ENCODE peak calls at places on chromosome 14, in four cellular contexts. One of them, this sample, is unnamed.

GRCh38 chr14:73027546-73027945 is 640 bp upstream of the ZFYVE1 start:
- DNase-seq in MM.1S: no peak
- DNase-seq in GM23338: no peak
- DNase-seq in PC-3: no peak
- DNase-seq in this sample: no peak

GRCh38 chr14:99731536-99732435 is 47.7 kb downstream of the CYP46A1 start:
- DNase-seq in MM.1S: no peak
- DNase-seq in GM23338: no peak
- DNase-seq in PC-3: no peak
- DNase-seq in this sample: no peak

GRCh38 chr14:78440351-78440750 is 270.2 kb downstream of the NRXN3 start:
- DNase-seq in MM.1S: no peak
- DNase-seq in GM23338: peak; percentile 4
- DNase-seq in PC-3: no peak
- DNase-seq in this sample: no peak

GRCh38 chr14:93981874-93982683 is 5.7 kb upstream of the ASB2 start:
- DNase-seq in MM.1S: no peak
- DNase-seq in GM23338: no peak
- DNase-seq in PC-3: no peak
- DNase-seq in this sample: no peak

GRCh38 chr14:95304342-95304741 is 15.4 kb downstream of the CLMN start:
- DNase-seq in MM.1S: no peak
- DNase-seq in GM23338: no peak
- DNase-seq in PC-3: no peak
- DNase-seq in this sample: no peak

GRCh38 chr14:22715890-22716289 is 50.6 kb upstream of the OXA1L start:
- DNase-seq in MM.1S: no peak
- DNase-seq in GM23338: no peak
- DNase-seq in PC-3: no peak
- DNase-seq in this sample: no peak

GRCh38 chr14:81435048-81435577 is 35.0 kb upstream of the STON2 start:
- DNase-seq in MM.1S: no peak
- DNase-seq in GM23338: no peak
- DNase-seq in PC-3: no peak
- DNase-seq in this sample: no peak

GRCh38 chr14:104443391-104444158 is 136.0 kb upstream of the C14orf180 start:
- DNase-seq in MM.1S: no peak
- DNase-seq in GM23338: peak; percentile 72
- DNase-seq in PC-3: no peak
- DNase-seq in this sample: no peak

GRCh38 chr14:64478634-64479250 is 13.4 kb downstream of the AKAP5 start:
- DNase-seq in MM.1S: no peak
- DNase-seq in GM23338: no peak
- DNase-seq in PC-3: peak; percentile 64
- DNase-seq in this sample: no peak

GRCh38 chr14:34707722-34708121 is 6.7 kb downstream of the CFL2 start:
- DNase-seq in MM.1S: no peak
- DNase-seq in GM23338: no peak
- DNase-seq in PC-3: peak; percentile 14
- DNase-seq in this sample: no peak

GRCh38 chr14:64541971-64542838 is 1.7 kb downstream of the HSPA2 start:
- DNase-seq in MM.1S: no peak
- DNase-seq in GM23338: peak; percentile 60
- DNase-seq in PC-3: no peak
- DNase-seq in this sample: no peak

GRCh38 chr14:102848830-102849521 is 71.7 kb downstream of the TRAF3 start:
- DNase-seq in MM.1S: no peak
- DNase-seq in GM23338: no peak
- DNase-seq in PC-3: no peak
- DNase-seq in this sample: no peak

GRCh38 chr14:49428076-49428475 is 158.1 kb downstream of the RPS29 start:
- DNase-seq in MM.1S: no peak
- DNase-seq in GM23338: no peak
- DNase-seq in PC-3: no peak
- DNase-seq in this sample: no peak

GRCh38 chr14:105601360-105602242 is 75.2 kb downstream of the TMEM121 start:
- DNase-seq in MM.1S: no peak
- DNase-seq in GM23338: no peak
- DNase-seq in PC-3: no peak
- DNase-seq in this sample: no peak

GRCh38 chr14:93994919-93995682 is 2.0 kb upstream of the CCDC197 start:
- DNase-seq in MM.1S: no peak
- DNase-seq in GM23338: peak; percentile 67
- DNase-seq in PC-3: peak; percentile 77
- DNase-seq in this sample: no peak

GRCh38 chr14:58401587-58401986 is 5.9 kb downstream of the TOMM20L start:
- DNase-seq in MM.1S: no peak
- DNase-seq in GM23338: peak; percentile 8
- DNase-seq in PC-3: peak; percentile 36
- DNase-seq in this sample: no peak

GRCh38 chr14:22740020-22740419 is 26.5 kb upstream of the OXA1L start:
- DNase-seq in MM.1S: no peak
- DNase-seq in GM23338: no peak
- DNase-seq in PC-3: no peak
- DNase-seq in this sample: no peak

GRCh38 chr14:71716371-71716770 is 215.9 kb upstream of the RGS6 start:
- DNase-seq in MM.1S: no peak
- DNase-seq in GM23338: no peak
- DNase-seq in PC-3: no peak
- DNase-seq in this sample: no peak

GRCh38 chr14:33532581-33532980 is 418.3 kb downstream of the EGLN3 start:
- DNase-seq in MM.1S: no peak
- DNase-seq in GM23338: no peak
- DNase-seq in PC-3: no peak
- DNase-seq in this sample: no peak

GRCh38 chr14:90970167-90970600 is 90.3 kb downstream of the RPS6KA5 start:
- DNase-seq in MM.1S: no peak
- DNase-seq in GM23338: no peak
- DNase-seq in PC-3: peak; percentile 12
- DNase-seq in this sample: peak; percentile 95

DNA sequence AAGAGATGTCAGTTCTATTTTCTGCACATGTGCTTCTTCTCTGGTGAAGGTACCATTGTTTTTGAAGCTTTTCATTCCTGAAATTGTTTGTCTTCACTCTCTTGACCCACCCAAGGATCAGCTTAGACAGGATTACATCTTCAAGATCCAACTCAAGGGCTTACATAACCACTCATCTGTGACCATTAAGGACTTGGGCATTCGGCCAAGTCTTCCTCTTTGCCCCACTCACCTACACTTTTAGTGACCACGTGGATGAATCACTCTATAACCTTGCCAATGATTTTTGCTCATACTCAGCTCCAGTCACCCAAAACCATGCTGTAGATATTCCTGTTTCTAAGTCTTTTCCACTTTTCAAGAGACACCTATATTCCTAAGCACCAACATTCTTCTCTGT is 36.5 kb upstream of the SSTR1 start:
- DNase-seq in MM.1S: no peak
- DNase-seq in GM23338: no peak
- DNase-seq in PC-3: peak; percentile 78
- DNase-seq in this sample: no peak
- TF ChIP-seq EZH2phosphoT487 in MM.1S: no peak
- TF ChIP-seq EZH2phosphoT487 in GM23338: no peak
- TF ChIP-seq EZH2phosphoT487 in PC-3: no peak
- TF ChIP-seq EZH2phosphoT487 in this sample: no peak

GRCh38 chr14:55446833-55447232 is 6.4 kb upstream of the TBPL2 start:
- DNase-seq in MM.1S: no peak
- DNase-seq in GM23338: no peak
- DNase-seq in PC-3: peak; percentile 96
- DNase-seq in this sample: peak; percentile 69
- TF ChIP-seq EZH2phosphoT487 in MM.1S: no peak
- TF ChIP-seq EZH2phosphoT487 in GM23338: no peak
- TF ChIP-seq EZH2phosphoT487 in PC-3: no peak
- TF ChIP-seq EZH2phosphoT487 in this sample: no peak

GRCh38 chr14:26199096-26199495 is 398.7 kb downstream of the NOVA1 start:
- DNase-seq in MM.1S: no peak
- DNase-seq in GM23338: no peak
- DNase-seq in PC-3: no peak
- DNase-seq in this sample: no peak

GRCh38 chr14:26204954-26205479 is 392.8 kb downstream of the NOVA1 start:
- DNase-seq in MM.1S: no peak
- DNase-seq in GM23338: peak; percentile 71
- DNase-seq in PC-3: no peak
- DNase-seq in this sample: no peak

GRCh38 chr14:26199599-26200370 is 398.0 kb downstream of the NOVA1 start:
- DNase-seq in MM.1S: peak; percentile 71
- DNase-seq in GM23338: no peak
- DNase-seq in PC-3: peak; percentile 46
- DNase-seq in this sample: no peak

GRCh38 chr14:26204362-26204953 is 393.4 kb downstream of the NOVA1 start:
- DNase-seq in MM.1S: no peak
- DNase-seq in GM23338: peak; percentile 49
- DNase-seq in PC-3: no peak
- DNase-seq in this sample: no peak

DNA sequence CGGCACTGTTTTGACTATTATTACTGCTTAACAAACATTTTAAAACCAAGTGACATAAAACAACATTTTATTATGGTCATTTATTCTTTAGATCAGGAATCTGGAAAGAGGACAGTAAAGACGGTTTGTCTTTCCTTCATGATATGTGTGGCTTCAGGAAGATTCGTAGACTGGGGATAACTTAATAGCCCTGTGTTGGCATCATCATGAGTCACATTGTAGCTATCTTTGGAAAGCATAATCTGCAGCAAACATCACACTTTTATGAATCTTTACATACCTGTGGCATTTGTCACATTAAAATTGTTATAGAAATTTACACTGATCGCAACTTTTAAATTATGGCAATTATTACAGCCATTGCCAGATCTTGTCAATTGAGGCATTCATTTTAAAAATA is 397.2 kb downstream of the NOVA1 start:
- DNase-seq in MM.1S: no peak
- DNase-seq in GM23338: no peak
- DNase-seq in PC-3: peak; percentile 73
- DNase-seq in this sample: no peak
- TF ChIP-seq EZH2phosphoT487 in MM.1S: no peak
- TF ChIP-seq EZH2phosphoT487 in GM23338: no peak
- TF ChIP-seq EZH2phosphoT487 in PC-3: no peak
- TF ChIP-seq EZH2phosphoT487 in this sample: no peak

GRCh38 chr14:97456958-97457357 is 659.8 kb downstream of the VRK1 start:
- DNase-seq in MM.1S: no peak
- DNase-seq in GM23338: no peak
- DNase-seq in PC-3: peak; percentile 16
- DNase-seq in this sample: no peak

GRCh38 chr14:97462081-97462480 is 664.9 kb downstream of the VRK1 start:
- DNase-seq in MM.1S: no peak
- DNase-seq in GM23338: no peak
- DNase-seq in PC-3: no peak
- DNase-seq in this sample: no peak

GRCh38 chr14:97456497-97456896 is 659.3 kb downstream of the VRK1 start:
- DNase-seq in MM.1S: no peak
- DNase-seq in GM23338: no peak
- DNase-seq in PC-3: no peak
- DNase-seq in this sample: no peak

GRCh38 chr14:97459180-97459579 is 662.0 kb downstream of the VRK1 start:
- DNase-seq in MM.1S: no peak
- DNase-seq in GM23338: peak; percentile 17
- DNase-seq in PC-3: no peak
- DNase-seq in this sample: no peak

GRCh38 chr14:97458302-97459137 is 661.3 kb downstream of the VRK1 start:
- DNase-seq in MM.1S: no peak
- DNase-seq in GM23338: peak; percentile 83
- DNase-seq in PC-3: no peak
- DNase-seq in this sample: no peak
- TF ChIP-seq EZH2phosphoT487 in MM.1S: no peak
- TF ChIP-seq EZH2phosphoT487 in GM23338: no peak
- TF ChIP-seq EZH2phosphoT487 in PC-3: no peak
- TF ChIP-seq EZH2phosphoT487 in this sample: no peak

GRCh38 chr14:67010602-67011001 is 178.6 kb upstream of the GARIN2 start:
- DNase-seq in MM.1S: peak; percentile 26
- DNase-seq in GM23338: no peak
- DNase-seq in PC-3: no peak
- DNase-seq in this sample: no peak
- TF ChIP-seq EZH2phosphoT487 in MM.1S: no peak
- TF ChIP-seq EZH2phosphoT487 in GM23338: no peak
- TF ChIP-seq EZH2phosphoT487 in PC-3: no peak
- TF ChIP-seq EZH2phosphoT487 in this sample: no peak

GRCh38 chr14:36288496-36288895 is 31.9 kb downstream of the MBIP start:
- DNase-seq in MM.1S: no peak
- DNase-seq in GM23338: no peak
- DNase-seq in PC-3: no peak
- DNase-seq in this sample: no peak

GRCh38 chr14:36295642-36296627 is 24.5 kb downstream of the MBIP start:
- DNase-seq in MM.1S: no peak
- DNase-seq in GM23338: peak; percentile 67
- DNase-seq in PC-3: no peak
- DNase-seq in this sample: no peak

GRCh38 chr14:36294543-36294942 is 25.9 kb downstream of the MBIP start:
- DNase-seq in MM.1S: no peak
- DNase-seq in GM23338: no peak
- DNase-seq in PC-3: no peak
- DNase-seq in this sample: no peak

GRCh38 chr14:36289954-36290353 is 30.5 kb downstream of the MBIP start:
- DNase-seq in MM.1S: no peak
- DNase-seq in GM23338: no peak
- DNase-seq in PC-3: no peak
- DNase-seq in this sample: no peak

GRCh38 chr14:36293824-36294223 is 26.6 kb downstream of the MBIP start:
- DNase-seq in MM.1S: no peak
- DNase-seq in GM23338: no peak
- DNase-seq in PC-3: no peak
- DNase-seq in this sample: no peak
- TF ChIP-seq EZH2phosphoT487 in MM.1S: no peak
- TF ChIP-seq EZH2phosphoT487 in GM23338: no peak
- TF ChIP-seq EZH2phosphoT487 in PC-3: no peak
- TF ChIP-seq EZH2phosphoT487 in this sample: no peak

GRCh38 chr14:24954037-24954696 is 95.8 kb downstream of the STXBP6 start:
- DNase-seq in MM.1S: no peak
- DNase-seq in GM23338: no peak
- DNase-seq in PC-3: no peak
- DNase-seq in this sample: no peak
- TF ChIP-seq EZH2phosphoT487 in MM.1S: no peak
- TF ChIP-seq EZH2phosphoT487 in GM23338: no peak
- TF ChIP-seq EZH2phosphoT487 in PC-3: no peak
- TF ChIP-seq EZH2phosphoT487 in this sample: no peak

DNA sequence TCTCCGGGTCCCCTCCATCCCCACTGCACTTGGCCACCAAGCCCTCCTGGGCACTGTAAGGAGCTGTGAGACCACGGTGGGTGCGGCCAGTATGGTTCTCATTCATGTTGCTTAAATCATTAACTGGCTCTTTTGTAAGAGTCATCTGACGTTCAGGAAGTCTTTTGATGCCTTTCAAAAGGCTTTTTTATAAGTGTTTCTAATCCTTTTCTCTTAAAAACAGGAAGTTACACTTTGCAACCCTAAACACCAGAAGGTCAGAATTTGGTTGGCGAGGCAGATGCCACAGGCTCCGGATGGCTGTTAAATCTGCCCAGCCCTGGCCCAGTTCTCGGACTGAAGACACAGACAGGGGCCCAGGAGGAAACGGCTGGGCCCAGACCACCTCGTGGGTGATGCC is 26.1 kb upstream of the DIO3 start:
- DNase-seq in MM.1S: no peak
- DNase-seq in GM23338: no peak
- DNase-seq in PC-3: no peak
- DNase-seq in this sample: no peak
- TF ChIP-seq EZH2phosphoT487 in MM.1S: no peak
- TF ChIP-seq EZH2phosphoT487 in GM23338: no peak
- TF ChIP-seq EZH2phosphoT487 in PC-3: no peak
- TF ChIP-seq EZH2phosphoT487 in this sample: no peak